ENCODE peak calls at places on chromosomes 6 and 20, in seven cellular contexts. One of them, this sample, is unnamed.

GRCh38 chr6:11732036-11732545 is 46.5 kb downstream of the ADTRP start:
- DNase-seq in PC-3: no peak
- DNase-seq in H1: no peak
- DNase-seq in GM12878: peak; percentile 99
- DNase-seq in GM23338: no peak
- DNase-seq in HCT116: no peak
- DNase-seq in A673: no peak
- DNase-seq in this sample: no peak

GRCh38 chr6:139711714-139712585 is 337.5 kb upstream of the CITED2 start:
- DNase-seq in PC-3: peak; percentile 37
- DNase-seq in A673: no peak
- DNase-seq in GM12878: no peak
- DNase-seq in H1: no peak
- DNase-seq in GM23338: no peak
- DNase-seq in HCT116: no peak
- DNase-seq in this sample: peak; percentile 19

GRCh38 chr6:44041461-44042260 is 85.6 kb downstream of the MRPL14 start:
- DNase-seq in GM23338: peak; percentile 69
- DNase-seq in GM12878: no peak
- DNase-seq in HCT116: peak; percentile 84
- DNase-seq in A673: peak; percentile 81
- DNase-seq in PC-3: peak; percentile 98
- DNase-seq in H1: peak; percentile 68
- DNase-seq in this sample: peak; percentile 78

GRCh38 chr6:143150291-143150690 is 89.6 kb downstream of the AIG1 start:
- DNase-seq in GM12878: no peak
- DNase-seq in A673: no peak
- DNase-seq in PC-3: no peak
- DNase-seq in GM23338: no peak
- DNase-seq in HCT116: no peak
- DNase-seq in H1: no peak
- DNase-seq in this sample: no peak

GRCh38 chr6:89828988-89829590 is 591 bp upstream of the CASP8AP2 start:
- DNase-seq in GM12878: no peak
- DNase-seq in PC-3: no peak
- DNase-seq in GM23338: peak; percentile 49
- DNase-seq in A673: no peak
- DNase-seq in H1: no peak
- DNase-seq in HCT116: no peak
- DNase-seq in this sample: no peak

GRCh38 chr20:10922941-10923340 is 249.1 kb upstream of the JAG1 start:
- DNase-seq in PC-3: peak; percentile 97
- DNase-seq in GM12878: no peak
- DNase-seq in H1: no peak
- DNase-seq in A673: peak; percentile 61
- DNase-seq in HCT116: no peak
- DNase-seq in GM23338: no peak
- DNase-seq in this sample: no peak

GRCh38 chr6:109794201-109794926 is 103.3 kb downstream of the FIG4 start:
- DNase-seq in GM12878: no peak
- DNase-seq in H1: no peak
- DNase-seq in PC-3: peak; percentile 77
- DNase-seq in A673: no peak
- DNase-seq in HCT116: no peak
- DNase-seq in GM23338: peak; percentile 20
- DNase-seq in this sample: no peak

GRCh38 chr6:165119231-165120020 is 190.0 kb downstream of the C6orf118 start:
- DNase-seq in HCT116: no peak
- DNase-seq in PC-3: peak; percentile 76
- DNase-seq in A673: no peak
- DNase-seq in GM23338: peak; percentile 4
- DNase-seq in H1: no peak
- DNase-seq in GM12878: no peak
- DNase-seq in this sample: no peak

GRCh38 chr6:154521412-154521811 is 10.9 kb upstream of the CNKSR3 start:
- DNase-seq in GM23338: no peak
- DNase-seq in A673: no peak
- DNase-seq in H1: no peak
- DNase-seq in GM12878: no peak
- DNase-seq in HCT116: no peak
- DNase-seq in PC-3: no peak
- DNase-seq in this sample: no peak

GRCh38 chr20:37901667-37902503 is 1.0 kb upstream of the VSTM2L start:
- DNase-seq in GM12878: no peak
- DNase-seq in PC-3: peak; percentile 74
- DNase-seq in H1: no peak
- DNase-seq in GM23338: peak; percentile 82
- DNase-seq in HCT116: peak; percentile 4
- DNase-seq in A673: peak; percentile 85
- DNase-seq in this sample: no peak
- TF ChIP-seq CTCF in GM12878: peak; percentile 72
- TF ChIP-seq CTCF in PC-3: peak; percentile 83
- TF ChIP-seq CTCF in H1: peak; percentile 79
- TF ChIP-seq CTCF in GM23338: peak; percentile 69
- TF ChIP-seq CTCF in HCT116: peak; percentile 43
- TF ChIP-seq CTCF in A673: peak; percentile 77
- TF ChIP-seq CTCF in this sample: peak; percentile 56

GRCh38 chr6:79536969-79537747 is at the start of gene LCA5:
- DNase-seq in GM12878: peak; percentile 84
- DNase-seq in H1: peak; percentile 94
- DNase-seq in HCT116: peak; percentile 92
- DNase-seq in GM23338: peak; percentile 98
- DNase-seq in A673: peak; percentile 99
- DNase-seq in PC-3: peak; percentile 92
- DNase-seq in this sample: peak; percentile 50
- TF ChIP-seq EZH2 in GM12878: no peak
- TF ChIP-seq EZH2 in H1: no peak
- TF ChIP-seq EZH2 in HCT116: no peak
- TF ChIP-seq EZH2 in GM23338: no peak
- TF ChIP-seq EZH2 in A673: no peak
- TF ChIP-seq EZH2 in PC-3: no peak
- TF ChIP-seq EZH2 in this sample: no peak

GRCh38 chr6:61835214-61835613 is 450.8 kb downstream of the KHDRBS2 start:
- DNase-seq in PC-3: no peak
- DNase-seq in HCT116: no peak
- DNase-seq in GM23338: no peak
- DNase-seq in H1: no peak
- DNase-seq in GM12878: no peak
- DNase-seq in A673: no peak
- DNase-seq in this sample: no peak
- H3K27ac ChIP-seq in PC-3: no peak overlapping the region
- H3K27ac ChIP-seq in HCT116: no peak overlapping the region
- H3K27ac ChIP-seq in GM23338: no peak overlapping the region
- H3K27ac ChIP-seq in H1: no peak overlapping the region
- H3K27ac ChIP-seq in GM12878: no peak overlapping the region
- H3K27ac ChIP-seq in A673: no peak overlapping the region
- H3K27ac ChIP-seq in this sample: no peak overlapping the region

DNA sequence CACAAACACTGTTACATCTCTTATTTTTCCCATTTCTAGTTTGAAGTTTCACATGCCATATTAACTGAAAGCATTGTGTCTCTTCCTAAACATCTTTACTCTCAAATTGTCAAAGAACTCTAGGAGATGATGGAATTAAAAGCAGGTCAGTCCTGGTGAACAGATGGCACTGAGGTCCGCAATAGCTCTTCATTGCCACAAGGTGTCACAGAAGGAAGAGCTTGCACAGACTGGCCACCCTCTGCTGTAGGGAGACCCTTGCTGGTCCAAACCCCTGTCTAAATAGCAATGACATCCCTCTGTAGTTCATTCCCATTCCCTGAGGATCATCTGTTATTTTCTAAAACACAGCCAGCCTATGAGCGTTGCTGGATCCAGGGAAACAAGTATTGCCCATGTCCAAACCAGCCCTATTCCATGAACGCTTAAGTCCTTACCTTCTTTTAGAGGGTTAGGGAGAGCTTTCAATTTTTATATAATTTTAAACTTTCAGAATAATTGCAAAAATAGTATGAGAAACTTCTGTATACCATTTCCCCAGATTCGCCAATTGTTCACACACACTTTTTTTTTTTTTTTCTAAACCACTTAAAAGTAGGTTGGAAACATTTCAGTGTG is 10.1 kb upstream of the HDAC2 start:
- DNase-seq in PC-3: peak; percentile 45
- DNase-seq in A673: peak; percentile 52
- DNase-seq in H1: no peak
- DNase-seq in HCT116: no peak
- DNase-seq in GM12878: no peak
- DNase-seq in GM23338: peak; percentile 85
- DNase-seq in this sample: no peak
- TF ChIP-seq CTCF in PC-3: peak; percentile 66
- TF ChIP-seq CTCF in A673: peak; percentile 63
- TF ChIP-seq CTCF in H1: peak; percentile 87
- TF ChIP-seq CTCF in HCT116: peak; percentile 80
- TF ChIP-seq CTCF in GM12878: peak; percentile 57
- TF ChIP-seq CTCF in GM23338: peak; percentile 75
- TF ChIP-seq CTCF in this sample: peak; percentile 59

DNA sequence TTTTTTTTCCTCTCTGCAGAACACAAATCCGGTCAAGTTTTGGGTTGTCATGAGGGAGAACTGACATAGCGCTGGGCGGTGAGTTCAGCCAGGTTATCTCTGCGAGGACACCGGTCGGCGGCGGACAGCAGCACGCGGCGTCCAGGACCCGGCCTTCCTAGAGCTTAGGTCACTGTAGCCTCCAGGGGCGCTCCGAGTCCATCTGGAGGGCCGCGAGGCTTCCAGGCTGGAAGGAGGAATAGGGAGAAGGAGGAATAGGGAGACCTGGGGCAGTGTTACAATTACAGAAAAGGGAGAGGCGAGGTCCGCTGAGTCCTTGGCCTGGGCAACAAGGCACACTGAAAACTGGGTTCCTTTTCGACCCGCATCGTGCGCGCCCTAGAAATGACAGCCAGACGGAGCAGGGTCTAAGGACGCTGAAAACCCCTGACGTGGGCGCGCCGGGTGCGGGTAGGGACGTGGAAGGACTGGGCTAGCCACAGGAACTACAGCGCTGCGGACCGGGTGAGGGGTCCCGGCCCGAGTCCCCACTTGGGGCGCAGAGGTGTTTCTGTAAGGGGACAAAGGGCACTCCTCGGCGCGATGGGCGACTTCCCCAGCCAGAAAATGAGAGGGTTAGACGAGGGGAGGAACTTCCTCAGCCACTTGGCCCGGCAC is 536 bp upstream of the FNDC1 start:
- DNase-seq in A673: no peak
- DNase-seq in H1: no peak
- DNase-seq in GM12878: no peak
- DNase-seq in GM23338: peak; percentile 91
- DNase-seq in HCT116: no peak
- DNase-seq in PC-3: no peak
- DNase-seq in this sample: no peak
- TF ChIP-seq EZH2 in A673: no peak
- TF ChIP-seq EZH2 in H1: peak; percentile 39
- TF ChIP-seq EZH2 in GM12878: no peak
- TF ChIP-seq EZH2 in GM23338: peak; percentile 58
- TF ChIP-seq EZH2 in HCT116: no peak
- TF ChIP-seq EZH2 in PC-3: no peak
- TF ChIP-seq EZH2 in this sample: peak; percentile 68

GRCh38 chr6:167142433-167142761 is 15.4 kb downstream of the GPR31 start:
- DNase-seq in GM12878: no peak
- DNase-seq in H1: no peak
- DNase-seq in HCT116: no peak
- DNase-seq in GM23338: no peak
- DNase-seq in PC-3: no peak
- DNase-seq in A673: no peak
- DNase-seq in this sample: no peak
- H3K27ac ChIP-seq in GM12878: no peak overlapping the region
- H3K27ac ChIP-seq in H1: no peak overlapping the region
- H3K27ac ChIP-seq in HCT116: no peak overlapping the region
- H3K27ac ChIP-seq in GM23338: no peak overlapping the region
- H3K27ac ChIP-seq in PC-3: no peak overlapping the region
- H3K27ac ChIP-seq in A673: no peak overlapping the region
- H3K27ac ChIP-seq in this sample: no peak overlapping the region

DNA sequence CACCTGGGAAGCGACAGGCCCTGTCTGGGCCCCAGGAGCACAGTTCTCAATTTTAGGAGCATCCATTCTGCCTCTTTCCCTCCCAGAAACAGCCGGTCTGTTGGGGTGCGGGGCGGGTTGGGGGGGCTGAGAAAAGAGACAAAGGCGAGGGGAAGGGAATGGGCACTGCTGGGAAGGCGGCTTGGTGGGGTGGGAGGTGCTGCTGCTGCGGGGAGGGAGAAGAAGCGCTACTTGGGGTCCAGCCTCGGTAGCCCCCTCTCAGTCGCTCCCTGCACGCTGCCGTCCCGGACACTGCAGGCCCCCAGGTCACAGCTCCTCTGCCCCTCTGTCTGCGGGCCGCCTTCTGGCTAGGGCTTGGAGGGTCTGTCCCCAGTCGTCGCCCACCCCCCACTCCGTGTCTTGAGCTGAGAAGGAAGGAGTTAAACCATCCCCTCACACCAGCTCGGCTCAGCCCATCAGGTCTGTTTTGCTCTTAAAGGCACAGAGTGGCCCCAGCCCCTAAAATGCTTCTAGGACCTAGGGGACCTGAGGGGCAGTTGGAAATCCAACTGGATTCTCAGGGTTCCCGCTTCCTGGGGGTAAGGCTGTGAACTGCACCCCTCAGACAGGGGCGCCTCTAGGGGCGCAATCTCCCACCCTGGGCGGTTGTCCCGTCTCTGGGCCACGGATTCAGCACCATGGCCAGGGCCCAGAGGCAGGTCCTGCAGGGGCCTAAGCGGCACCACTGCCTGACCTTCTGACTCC is 740 bp downstream of the GDAP1L1 start:
- DNase-seq in PC-3: no peak
- DNase-seq in A673: peak; percentile 57
- DNase-seq in H1: peak; percentile 63
- DNase-seq in GM12878: no peak
- DNase-seq in HCT116: no peak
- DNase-seq in GM23338: peak; percentile 93
- DNase-seq in this sample: no peak
- TF ChIP-seq CTCF in PC-3: no peak
- TF ChIP-seq CTCF in A673: peak; percentile 69
- TF ChIP-seq CTCF in H1: peak; percentile 97
- TF ChIP-seq CTCF in GM12878: peak; percentile 42
- TF ChIP-seq CTCF in HCT116: peak; percentile 41
- TF ChIP-seq CTCF in GM23338: peak; percentile 85
- TF ChIP-seq CTCF in this sample: no peak

GRCh38 chr6:29850011-29850553 is 22.5 kb downstream of the HLA-G start:
- DNase-seq in GM23338: peak; percentile 62
- DNase-seq in A673: no peak
- DNase-seq in H1: no peak
- DNase-seq in GM12878: no peak
- DNase-seq in PC-3: no peak
- DNase-seq in HCT116: no peak
- DNase-seq in this sample: no peak
- TF ChIP-seq EZH2 in GM23338: no peak
- TF ChIP-seq EZH2 in A673: no peak
- TF ChIP-seq EZH2 in H1: no peak
- TF ChIP-seq EZH2 in GM12878: no peak
- TF ChIP-seq EZH2 in PC-3: no peak
- TF ChIP-seq EZH2 in HCT116: no peak
- TF ChIP-seq EZH2 in this sample: peak; percentile 65

GRCh38 chr20:50837532-50838321 is 42.9 kb downstream of the BCAS4 start:
- DNase-seq in HCT116: no peak
- DNase-seq in GM23338: no peak
- DNase-seq in A673: peak; percentile 41
- DNase-seq in GM12878: no peak
- DNase-seq in PC-3: peak; percentile 11
- DNase-seq in H1: no peak
- DNase-seq in this sample: peak; percentile 49
- H3K27ac ChIP-seq in HCT116: no peak overlapping the region
- H3K27ac ChIP-seq in GM23338: no peak overlapping the region
- H3K27ac ChIP-seq in A673: no peak overlapping the region
- H3K27ac ChIP-seq in GM12878: peak overlapping the region; percentile 64
- H3K27ac ChIP-seq in PC-3: no peak overlapping the region
- H3K27ac ChIP-seq in H1: no peak overlapping the region
- H3K27ac ChIP-seq in this sample: peak overlapping the region; percentile 62

This sample was measured in keratinocyte.